ENCODE peak calls at places on chromosomes 11 and 22, in seven cellular contexts. One of them, this sample, is unnamed.

GRCh38 chr11:133834399-133835257 is 10.7 kb downstream of the SPATA19 start:
- DNase-seq in effector CD8-positive, alpha-beta T cell: no peak
- DNase-seq in epithelial cell of esophagus: no peak
- DNase-seq in fibroblast of lung: no peak
- DNase-seq in hypothalamus: no peak
- DNase-seq in activated naive CD4-positive, alpha-beta T cell treated with anti-CD3 and anti-CD28 coated beads, Interleukin-2, amount 10 ng/mL, durations not matched to agents 7 days and 5 days: no peak
- DNase-seq in amniotic stem cell: no peak
- DNase-seq in this sample: no peak

GRCh38 chr11:80532633-80533232 is 1091.9 kb upstream of the TENM4 start:
- DNase-seq in hypothalamus: no peak
- DNase-seq in effector CD8-positive, alpha-beta T cell: no peak
- DNase-seq in activated naive CD4-positive, alpha-beta T cell treated with anti-CD3 and anti-CD28 coated beads, Interleukin-2, amount 10 ng/mL, durations not matched to agents 7 days and 5 days: no peak
- DNase-seq in amniotic stem cell: no peak
- DNase-seq in epithelial cell of esophagus: no peak
- DNase-seq in fibroblast of lung: no peak
- DNase-seq in this sample: no peak

GRCh38 chr11:117220999-117221774 is 10.7 kb downstream of the PCSK7 start:
- DNase-seq in amniotic stem cell: no peak
- DNase-seq in activated naive CD4-positive, alpha-beta T cell treated with anti-CD3 and anti-CD28 coated beads, Interleukin-2, amount 10 ng/mL, durations not matched to agents 7 days and 5 days: no peak
- DNase-seq in fibroblast of lung: peak; percentile 60
- DNase-seq in epithelial cell of esophagus: no peak
- DNase-seq in hypothalamus: peak; percentile 65
- DNase-seq in effector CD8-positive, alpha-beta T cell: no peak
- DNase-seq in this sample: peak; percentile 61

GRCh38 chr11:43830928-43831440 is 49.6 kb upstream of the ALKBH3 start:
- DNase-seq in activated naive CD4-positive, alpha-beta T cell treated with anti-CD3 and anti-CD28 coated beads, Interleukin-2, amount 10 ng/mL, durations not matched to agents 7 days and 5 days: peak; percentile 27
- DNase-seq in effector CD8-positive, alpha-beta T cell: no peak
- DNase-seq in fibroblast of lung: peak; percentile 99
- DNase-seq in epithelial cell of esophagus: peak; percentile 99
- DNase-seq in hypothalamus: no peak
- DNase-seq in amniotic stem cell: peak; percentile 93
- DNase-seq in this sample: no peak

GRCh38 chr11:11742486-11742885 is 99.3 kb upstream of the USP47 start:
- DNase-seq in amniotic stem cell: no peak
- DNase-seq in activated naive CD4-positive, alpha-beta T cell treated with anti-CD3 and anti-CD28 coated beads, Interleukin-2, amount 10 ng/mL, durations not matched to agents 7 days and 5 days: no peak
- DNase-seq in effector CD8-positive, alpha-beta T cell: no peak
- DNase-seq in epithelial cell of esophagus: no peak
- DNase-seq in hypothalamus: no peak
- DNase-seq in fibroblast of lung: no peak
- DNase-seq in this sample: no peak

GRCh38 chr22:38799265-38800002 is 5.5 kb upstream of the DNAL4 start:
- DNase-seq in epithelial cell of esophagus: peak; percentile 18
- DNase-seq in hypothalamus: no peak
- DNase-seq in fibroblast of lung: no peak
- DNase-seq in activated naive CD4-positive, alpha-beta T cell treated with anti-CD3 and anti-CD28 coated beads, Interleukin-2, amount 10 ng/mL, durations not matched to agents 7 days and 5 days: no peak
- DNase-seq in effector CD8-positive, alpha-beta T cell: no peak
- DNase-seq in amniotic stem cell: no peak
- DNase-seq in this sample: no peak

GRCh38 chr22:30340911-30341685 is 14.4 kb upstream of the TBC1D10A start:
- DNase-seq in amniotic stem cell: no peak
- DNase-seq in effector CD8-positive, alpha-beta T cell: no peak
- DNase-seq in hypothalamus: peak; percentile 84
- DNase-seq in fibroblast of lung: no peak
- DNase-seq in activated naive CD4-positive, alpha-beta T cell treated with anti-CD3 and anti-CD28 coated beads, Interleukin-2, amount 10 ng/mL, durations not matched to agents 7 days and 5 days: no peak
- DNase-seq in epithelial cell of esophagus: no peak
- DNase-seq in this sample: peak; percentile 79

GRCh38 chr11:76854709-76855108 is 6.0 kb upstream of the ACER3 start:
- DNase-seq in fibroblast of lung: no peak
- DNase-seq in activated naive CD4-positive, alpha-beta T cell treated with anti-CD3 and anti-CD28 coated beads, Interleukin-2, amount 10 ng/mL, durations not matched to agents 7 days and 5 days: no peak
- DNase-seq in amniotic stem cell: no peak
- DNase-seq in epithelial cell of esophagus: no peak
- DNase-seq in hypothalamus: no peak
- DNase-seq in effector CD8-positive, alpha-beta T cell: no peak
- DNase-seq in this sample: no peak

GRCh38 chr22:29528144-29528543 is 25.4 kb downstream of the THOC5 start:
- DNase-seq in hypothalamus: no peak
- DNase-seq in activated naive CD4-positive, alpha-beta T cell treated with anti-CD3 and anti-CD28 coated beads, Interleukin-2, amount 10 ng/mL, durations not matched to agents 7 days and 5 days: no peak
- DNase-seq in fibroblast of lung: no peak
- DNase-seq in amniotic stem cell: no peak
- DNase-seq in effector CD8-positive, alpha-beta T cell: no peak
- DNase-seq in epithelial cell of esophagus: no peak
- DNase-seq in this sample: no peak

GRCh38 chr11:103622296-103622695 is 414.1 kb upstream of the DDI1 start:
- DNase-seq in hypothalamus: no peak
- DNase-seq in epithelial cell of esophagus: no peak
- DNase-seq in activated naive CD4-positive, alpha-beta T cell treated with anti-CD3 and anti-CD28 coated beads, Interleukin-2, amount 10 ng/mL, durations not matched to agents 7 days and 5 days: no peak
- DNase-seq in effector CD8-positive, alpha-beta T cell: no peak
- DNase-seq in amniotic stem cell: no peak
- DNase-seq in fibroblast of lung: no peak
- DNase-seq in this sample: no peak

GRCh38 chr11:61695917-61696316 is 15.7 kb downstream of the DAGLA start:
- DNase-seq in activated naive CD4-positive, alpha-beta T cell treated with anti-CD3 and anti-CD28 coated beads, Interleukin-2, amount 10 ng/mL, durations not matched to agents 7 days and 5 days: peak; percentile 94
- DNase-seq in effector CD8-positive, alpha-beta T cell: peak; percentile 84
- DNase-seq in fibroblast of lung: peak; percentile 41
- DNase-seq in epithelial cell of esophagus: peak; percentile 87
- DNase-seq in amniotic stem cell: peak; percentile 52
- DNase-seq in hypothalamus: no peak
- DNase-seq in this sample: peak; percentile 82

GRCh38 chr22:36862251-36863242 is 1.7 kb downstream of the NCF4 start:
- DNase-seq in amniotic stem cell: no peak
- DNase-seq in hypothalamus: no peak
- DNase-seq in effector CD8-positive, alpha-beta T cell: no peak
- DNase-seq in activated naive CD4-positive, alpha-beta T cell treated with anti-CD3 and anti-CD28 coated beads, Interleukin-2, amount 10 ng/mL, durations not matched to agents 7 days and 5 days: no peak
- DNase-seq in epithelial cell of esophagus: no peak
- DNase-seq in fibroblast of lung: no peak
- DNase-seq in this sample: peak; percentile 36

GRCh38 chr11:115164774-115165173 is 339.4 kb downstream of the CADM1 start:
- DNase-seq in epithelial cell of esophagus: no peak
- DNase-seq in effector CD8-positive, alpha-beta T cell: no peak
- DNase-seq in fibroblast of lung: no peak
- DNase-seq in amniotic stem cell: no peak
- DNase-seq in hypothalamus: no peak
- DNase-seq in activated naive CD4-positive, alpha-beta T cell treated with anti-CD3 and anti-CD28 coated beads, Interleukin-2, amount 10 ng/mL, durations not matched to agents 7 days and 5 days: no peak
- DNase-seq in this sample: no peak

GRCh38 chr11:103923473-103923931 is 112.9 kb upstream of the DDI1 start:
- DNase-seq in effector CD8-positive, alpha-beta T cell: no peak
- DNase-seq in amniotic stem cell: no peak
- DNase-seq in hypothalamus: no peak
- DNase-seq in activated naive CD4-positive, alpha-beta T cell treated with anti-CD3 and anti-CD28 coated beads, Interleukin-2, amount 10 ng/mL, durations not matched to agents 7 days and 5 days: no peak
- DNase-seq in fibroblast of lung: no peak
- DNase-seq in epithelial cell of esophagus: peak; percentile 77
- DNase-seq in this sample: no peak

GRCh38 chr11:17012712-17013547 is 1.3 kb downstream of the PLEKHA7 start:
- DNase-seq in epithelial cell of esophagus: peak; percentile 87
- DNase-seq in hypothalamus: peak; percentile 22
- DNase-seq in activated naive CD4-positive, alpha-beta T cell treated with anti-CD3 and anti-CD28 coated beads, Interleukin-2, amount 10 ng/mL, durations not matched to agents 7 days and 5 days: no peak
- DNase-seq in effector CD8-positive, alpha-beta T cell: no peak
- DNase-seq in fibroblast of lung: peak; percentile 72
- DNase-seq in amniotic stem cell: no peak
- DNase-seq in this sample: peak; percentile 49

GRCh38 chr22:29011200-29011867 is 50.3 kb downstream of the C22orf31 start:
- DNase-seq in amniotic stem cell: no peak
- DNase-seq in fibroblast of lung: no peak
- DNase-seq in effector CD8-positive, alpha-beta T cell: no peak
- DNase-seq in epithelial cell of esophagus: no peak
- DNase-seq in hypothalamus: peak; percentile 14
- DNase-seq in activated naive CD4-positive, alpha-beta T cell treated with anti-CD3 and anti-CD28 coated beads, Interleukin-2, amount 10 ng/mL, durations not matched to agents 7 days and 5 days: no peak
- DNase-seq in this sample: peak; percentile 12

GRCh38 chr11:85898456-85898855 is 43.3 kb downstream of the CCDC83 start:
- DNase-seq in amniotic stem cell: no peak
- DNase-seq in effector CD8-positive, alpha-beta T cell: no peak
- DNase-seq in epithelial cell of esophagus: no peak
- DNase-seq in fibroblast of lung: no peak
- DNase-seq in activated naive CD4-positive, alpha-beta T cell treated with anti-CD3 and anti-CD28 coated beads, Interleukin-2, amount 10 ng/mL, durations not matched to agents 7 days and 5 days: no peak
- DNase-seq in hypothalamus: no peak
- DNase-seq in this sample: no peak

GRCh38 chr11:15645201-15645600 is 530.5 kb downstream of the INSC start:
- DNase-seq in fibroblast of lung: no peak
- DNase-seq in hypothalamus: no peak
- DNase-seq in activated naive CD4-positive, alpha-beta T cell treated with anti-CD3 and anti-CD28 coated beads, Interleukin-2, amount 10 ng/mL, durations not matched to agents 7 days and 5 days: no peak
- DNase-seq in epithelial cell of esophagus: peak; percentile 10
- DNase-seq in effector CD8-positive, alpha-beta T cell: no peak
- DNase-seq in amniotic stem cell: no peak
- DNase-seq in this sample: no peak

GRCh38 chr22:40525250-40525884 is 111.2 kb downstream of the MRTFA start:
- DNase-seq in fibroblast of lung: peak; percentile 69
- DNase-seq in effector CD8-positive, alpha-beta T cell: peak; percentile 51
- DNase-seq in epithelial cell of esophagus: peak; percentile 52
- DNase-seq in hypothalamus: no peak
- DNase-seq in activated naive CD4-positive, alpha-beta T cell treated with anti-CD3 and anti-CD28 coated beads, Interleukin-2, amount 10 ng/mL, durations not matched to agents 7 days and 5 days: peak; percentile 81
- DNase-seq in amniotic stem cell: no peak
- DNase-seq in this sample: peak; percentile 50

GRCh38 chr22:25485626-25486545 is 78.6 kb upstream of the GRK3 start:
- DNase-seq in effector CD8-positive, alpha-beta T cell: no peak
- DNase-seq in hypothalamus: no peak
- DNase-seq in fibroblast of lung: no peak
- DNase-seq in amniotic stem cell: no peak
- DNase-seq in epithelial cell of esophagus: no peak
- DNase-seq in activated naive CD4-positive, alpha-beta T cell treated with anti-CD3 and anti-CD28 coated beads, Interleukin-2, amount 10 ng/mL, durations not matched to agents 7 days and 5 days: no peak
- DNase-seq in this sample: no peak

GRCh38 chr11:69114362-69114761 is 41.4 kb upstream of the SMIM38 start:
- DNase-seq in effector CD8-positive, alpha-beta T cell: no peak
- DNase-seq in amniotic stem cell: no peak
- DNase-seq in fibroblast of lung: no peak
- DNase-seq in hypothalamus: no peak
- DNase-seq in activated naive CD4-positive, alpha-beta T cell treated with anti-CD3 and anti-CD28 coated beads, Interleukin-2, amount 10 ng/mL, durations not matched to agents 7 days and 5 days: no peak
- DNase-seq in epithelial cell of esophagus: no peak
- DNase-seq in this sample: no peak

GRCh38 chr11:46902694-46903093 is 15.7 kb downstream of the LRP4 start:
- DNase-seq in hypothalamus: no peak
- DNase-seq in effector CD8-positive, alpha-beta T cell: no peak
- DNase-seq in amniotic stem cell: no peak
- DNase-seq in epithelial cell of esophagus: no peak
- DNase-seq in activated naive CD4-positive, alpha-beta T cell treated with anti-CD3 and anti-CD28 coated beads, Interleukin-2, amount 10 ng/mL, durations not matched to agents 7 days and 5 days: no peak
- DNase-seq in fibroblast of lung: no peak
- DNase-seq in this sample: no peak

GRCh38 chr22:18048441-18048898 is 24.1 kb upstream of the MICAL3 start:
- DNase-seq in amniotic stem cell: peak; percentile 62
- DNase-seq in hypothalamus: no peak
- DNase-seq in fibroblast of lung: peak; percentile 80
- DNase-seq in effector CD8-positive, alpha-beta T cell: no peak
- DNase-seq in epithelial cell of esophagus: no peak
- DNase-seq in activated naive CD4-positive, alpha-beta T cell treated with anti-CD3 and anti-CD28 coated beads, Interleukin-2, amount 10 ng/mL, durations not matched to agents 7 days and 5 days: no peak
- DNase-seq in this sample: no peak

GRCh38 chr22:48806227-48806781 is 1021.4 kb downstream of the BRD1 start:
- DNase-seq in activated naive CD4-positive, alpha-beta T cell treated with anti-CD3 and anti-CD28 coated beads, Interleukin-2, amount 10 ng/mL, durations not matched to agents 7 days and 5 days: no peak
- DNase-seq in hypothalamus: no peak
- DNase-seq in epithelial cell of esophagus: no peak
- DNase-seq in fibroblast of lung: no peak
- DNase-seq in effector CD8-positive, alpha-beta T cell: no peak
- DNase-seq in amniotic stem cell: no peak
- DNase-seq in this sample: no peak

GRCh38 chr11:113690619-113691569 is 15.2 kb downstream of the TMPRSS5 start:
- DNase-seq in activated naive CD4-positive, alpha-beta T cell treated with anti-CD3 and anti-CD28 coated beads, Interleukin-2, amount 10 ng/mL, durations not matched to agents 7 days and 5 days: peak; percentile 30
- DNase-seq in amniotic stem cell: no peak
- DNase-seq in effector CD8-positive, alpha-beta T cell: no peak
- DNase-seq in hypothalamus: no peak
- DNase-seq in fibroblast of lung: peak; percentile 44
- DNase-seq in epithelial cell of esophagus: peak; percentile 89
- DNase-seq in this sample: no peak